ENCODE peak calls at places on chromosomes 4 and X, in seven cellular contexts. One of them, this sample, is unnamed.

GRCh38 chr4:82528868-82529267 is 32.9 kb downstream of the TMEM150C start:
- DNase-seq in ELR: no peak
- DNase-seq in NCI-H748 treated with DMSO at 0.1 percent for 48 hours: no peak
- DNase-seq in posterior cingulate gyrus: no peak
- DNase-seq in AG20443: no peak
- DNase-seq in esophagus squamous epithelium: no peak
- DNase-seq in hypothalamus: no peak
- DNase-seq in this sample: no peak

GRCh38 chrX:14948701-14949100 is 75.5 kb downstream of the MOSPD2 start:
- DNase-seq in NCI-H748 treated with DMSO at 0.1 percent for 48 hours: no peak
- DNase-seq in hypothalamus: no peak
- DNase-seq in AG20443: no peak
- DNase-seq in ELR: peak
- DNase-seq in esophagus squamous epithelium: no peak
- DNase-seq in posterior cingulate gyrus: no peak
- DNase-seq in this sample: no peak

GRCh38 chrX:74422576-74423288 is 1.4 kb downstream of the SLC16A2 start:
- DNase-seq in posterior cingulate gyrus: peak
- DNase-seq in AG20443: peak
- DNase-seq in hypothalamus: peak
- DNase-seq in esophagus squamous epithelium: no peak
- DNase-seq in ELR: peak
- DNase-seq in NCI-H748 treated with DMSO at 0.1 percent for 48 hours: no peak
- DNase-seq in this sample: peak

GRCh38 chr4:114694770-114695169 is 96.2 kb downstream of the UGT8 start:
- DNase-seq in AG20443: peak
- DNase-seq in posterior cingulate gyrus: no peak
- DNase-seq in esophagus squamous epithelium: no peak
- DNase-seq in NCI-H748 treated with DMSO at 0.1 percent for 48 hours: peak
- DNase-seq in ELR: peak
- DNase-seq in hypothalamus: no peak
- DNase-seq in this sample: peak

GRCh38 chr4:8637456-8637984 is 45.0 kb downstream of the CPZ start:
- DNase-seq in posterior cingulate gyrus: no peak
- DNase-seq in AG20443: no peak
- DNase-seq in esophagus squamous epithelium: no peak
- DNase-seq in ELR: no peak
- DNase-seq in hypothalamus: no peak
- DNase-seq in NCI-H748 treated with DMSO at 0.1 percent for 48 hours: no peak
- DNase-seq in this sample: no peak

GRCh38 chr4:2598661-2599654 is 62.5 kb downstream of the FAM193A start:
- DNase-seq in NCI-H748 treated with DMSO at 0.1 percent for 48 hours: no peak
- DNase-seq in posterior cingulate gyrus: no peak
- DNase-seq in AG20443: no peak
- DNase-seq in esophagus squamous epithelium: no peak
- DNase-seq in hypothalamus: no peak
- DNase-seq in ELR: no peak
- DNase-seq in this sample: no peak

GRCh38 chr4:158193171-158193749 is 17.0 kb upstream of the TMEM144 start:
- DNase-seq in AG20443: peak
- DNase-seq in esophagus squamous epithelium: no peak
- DNase-seq in hypothalamus: no peak
- DNase-seq in posterior cingulate gyrus: no peak
- DNase-seq in NCI-H748 treated with DMSO at 0.1 percent for 48 hours: peak
- DNase-seq in ELR: peak
- DNase-seq in this sample: peak

GRCh38 chr4:41361831-41362646 is 105.3 kb downstream of the UCHL1 start:
- DNase-seq in esophagus squamous epithelium: no peak
- DNase-seq in posterior cingulate gyrus: no peak
- DNase-seq in AG20443: no peak
- DNase-seq in hypothalamus: no peak
- DNase-seq in NCI-H748 treated with DMSO at 0.1 percent for 48 hours: no peak
- DNase-seq in ELR: peak
- DNase-seq in this sample: peak